ENCODE peak calls at places on chromosomes 5 and 9, in ten cellular contexts. U is IMR-90, Q is neural progenitor cell, T is heart right ventricle, Y is psoas muscle, X is fibroblast of the aortic adventitia, J is NB4, H is thyroid gland, S is left lung, E is osteoblast. B is an unnamed sample.

GRCh38 chr9:136728548-136729123 is 14.1 kb downstream of the LCN10 start:
- DNase-seq in U (peak), Q (peak), T (peak), Y (no peak), X (peak), J (peak), H (peak), S (peak), E (peak), B (no peak)

GRCh38 chr5:36153727-36154126 is 1.8 kb downstream of the SKP2 start:
- DNase-seq in U (no peak), Q (no peak), T (no peak), Y (no peak), X (no peak), J (no peak), H (no peak), S (no peak), E (no peak), B (no peak)

GRCh38 chr9:98101868-98102273 is 17.2 kb downstream of the TRIM14 start:
- DNase-seq in U (peak), Q (peak), T (no peak), Y (no peak), X (no peak), J (peak), H (peak), S (no peak), E (no peak), B (no peak)

GRCh38 chr9:15271403-15271802 is 35.6 kb downstream of the TTC39B start:
- DNase-seq in U (no peak), Q (no peak), T (no peak), Y (no peak), X (no peak), J (peak), H (no peak), S (no peak), E (no peak), B (no peak)

GRCh38 chr9:113350937-113351336 is 1.6 kb downstream of the BSPRY start:
- DNase-seq in U (no peak), Q (no peak), T (no peak), Y (no peak), X (no peak), J (peak), H (no peak), S (no peak), E (no peak), B (no peak)

GRCh38 chr5:135245521-135246499 is 153.2 kb downstream of the MACROH2A1 start:
- DNase-seq in U (peak), Q (no peak), T (no peak), Y (no peak), X (peak), J (peak), H (no peak), S (no peak), E (peak), B (no peak)

GRCh38 chr9:134637241-134637640 is 4.4 kb upstream of the COL5A1 start:
- DNase-seq in U (no peak), Q (no peak), T (no peak), Y (peak), X (no peak), J (no peak), H (no peak), S (peak), E (peak), B (no peak)

GRCh38 chr9:111094433-111095421 is 56.5 kb upstream of the LPAR1 start:
- DNase-seq in U (peak), Q (no peak), T (no peak), Y (no peak), X (peak), J (peak), H (peak), S (no peak), E (no peak), B (peak)

GRCh38 chr9:11349187-11349586 is 736.4 kb upstream of the PTPRD start:
- DNase-seq in U (no peak), Q (no peak), T (no peak), Y (peak), X (no peak), J (no peak), H (no peak), S (no peak), E (no peak), B (no peak)

GRCh38 chr5:5751496-5751895 is 329.0 kb downstream of the ICE1 start:
- DNase-seq in U (no peak), Q (no peak), T (no peak), Y (no peak), X (no peak), J (no peak), H (no peak), S (no peak), E (no peak), B (no peak)

GRCh38 chr5:5752844-5753243 is 330.4 kb downstream of the ICE1 start:
- DNase-seq in U (no peak), Q (no peak), T (no peak), Y (no peak), X (no peak), J (no peak), H (no peak), S (no peak), E (no peak), B (no peak)

GRCh38 chr5:5755888-5756287 is 333.4 kb downstream of the ICE1 start:
- DNase-seq in U (no peak), Q (no peak), T (no peak), Y (no peak), X (no peak), J (no peak), H (no peak), S (no peak), E (no peak), B (no peak)

GRCh38 chr5:5751987-5752386 is 329.5 kb downstream of the ICE1 start:
- DNase-seq in U (no peak), Q (no peak), T (no peak), Y (no peak), X (no peak), J (no peak), H (no peak), S (no peak), E (no peak), B (no peak)
- H3K4me3 ChIP-seq in U (no peak), Q (no peak), T (no peak), Y (no peak), X (no peak), J (no peak), H (no peak), S (no peak), E (no peak), B (no peak)

GRCh38 chr9:84669008-84669292 is 579 bp upstream of the NTRK2 start:
- DNase-seq in U (no peak), Q (no peak), T (no peak), Y (no peak), X (no peak), J (no peak), H (no peak), S (no peak), E (peak), B (no peak)
- H3K4me3 ChIP-seq in U (no peak), Q (peak), T (peak), Y (peak), X (peak), J (no peak), H (peak), S (peak), E (peak), B (peak)

DNA sequence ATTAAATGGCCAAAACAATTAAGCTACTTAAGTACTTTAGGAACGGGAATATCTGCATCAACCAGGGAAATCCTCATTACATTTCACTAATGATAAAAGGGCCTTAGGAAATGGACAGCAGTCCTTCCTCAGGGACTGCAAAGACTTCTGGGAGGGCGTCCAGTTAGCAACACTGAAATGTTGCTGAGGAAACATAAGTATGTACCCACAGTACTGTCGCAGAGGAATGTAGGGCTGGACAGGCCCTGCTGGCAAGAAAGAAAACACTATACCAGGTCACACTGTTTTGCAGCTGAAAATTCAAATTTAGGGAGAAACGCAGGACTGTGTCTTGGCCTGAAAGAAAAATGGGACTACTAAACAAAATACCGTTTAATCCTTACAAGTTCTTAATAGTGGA is 1.3 kb downstream of the C5orf15 start:
- DNase-seq in U (no peak), Q (peak), T (no peak), Y (no peak), X (peak), J (no peak), H (no peak), S (no peak), E (no peak), B (no peak)
- H3K4me3 ChIP-seq in U (no peak), Q (peak), T (peak), Y (peak), X (peak), J (peak), H (no peak), S (peak), E (peak), B (peak)

DNA sequence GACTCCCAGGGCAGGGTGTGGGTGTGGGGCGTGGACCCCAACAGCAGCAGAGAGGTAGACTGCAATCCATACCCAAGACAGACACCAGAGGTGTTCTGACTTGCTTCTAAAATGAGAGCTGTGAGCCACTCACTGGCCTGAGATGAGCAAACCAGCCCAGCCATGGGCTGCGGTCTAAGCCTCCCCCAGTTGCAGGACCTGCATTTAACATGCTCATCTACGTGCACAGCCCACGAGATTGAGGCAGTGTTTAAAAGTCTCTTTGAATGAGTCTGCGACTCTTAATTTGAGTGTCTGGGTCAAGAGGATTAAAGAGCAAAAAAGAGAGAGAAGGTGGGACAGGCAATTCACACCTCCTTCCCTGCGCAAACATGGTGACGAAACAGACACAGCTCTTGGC is 5.9 kb downstream of the SURF4 start:
- DNase-seq in U (no peak), Q (no peak), T (no peak), Y (no peak), X (no peak), J (no peak), H (no peak), S (no peak), E (no peak), B (no peak)
- H3K4me3 ChIP-seq in U (no peak), Q (no peak), T (no peak), Y (no peak), X (no peak), J (no peak), H (no peak), S (no peak), E (no peak), B (no peak)

GRCh38 chr9:94645901-94646300 is 6.6 kb upstream of the FBP1 start:
- DNase-seq in U (no peak), Q (no peak), T (no peak), Y (no peak), X (no peak), J (peak), H (no peak), S (no peak), E (no peak), B (no peak)

GRCh38 chr9:94643176-94643575 is 3.9 kb upstream of the FBP1 start:
- DNase-seq in U (no peak), Q (no peak), T (no peak), Y (no peak), X (no peak), J (peak), H (no peak), S (no peak), E (no peak), B (no peak)

GRCh38 chr9:94642526-94642925 is 3.2 kb upstream of the FBP1 start:
- DNase-seq in U (no peak), Q (no peak), T (no peak), Y (no peak), X (no peak), J (peak), H (no peak), S (no peak), E (no peak), B (no peak)

GRCh38 chr9:94644543-94644942 is 5.2 kb upstream of the FBP1 start:
- DNase-seq in U (no peak), Q (no peak), T (peak), Y (no peak), X (peak), J (no peak), H (no peak), S (no peak), E (peak), B (no peak)

DNA sequence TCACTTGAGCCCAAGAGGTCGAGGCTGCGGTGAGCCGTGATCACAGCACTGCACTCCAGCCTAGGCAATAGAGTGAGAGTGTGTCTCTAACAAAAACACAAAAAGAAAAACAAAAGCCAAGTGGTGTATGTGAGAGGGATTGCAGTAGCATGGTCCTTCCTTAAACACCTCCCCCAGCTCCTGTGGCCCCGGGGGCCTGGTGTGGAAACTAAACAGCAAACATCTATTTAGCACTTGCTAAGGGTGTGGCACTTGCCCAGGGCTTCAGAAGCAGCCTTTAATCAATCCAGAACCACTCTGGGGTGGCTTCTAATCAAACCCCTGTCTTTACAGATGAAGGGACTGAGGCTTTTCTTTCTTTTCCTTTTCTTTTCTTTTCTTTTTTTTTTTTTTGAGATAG is 4.4 kb upstream of the FBP1 start:
- DNase-seq in U (no peak), Q (no peak), T (no peak), Y (no peak), X (no peak), J (no peak), H (no peak), S (no peak), E (no peak), B (no peak)
- H3K4me3 ChIP-seq in U (no peak), Q (no peak), T (no peak), Y (no peak), X (no peak), J (no peak), H (no peak), S (no peak), E (no peak), B (no peak)

DNA sequence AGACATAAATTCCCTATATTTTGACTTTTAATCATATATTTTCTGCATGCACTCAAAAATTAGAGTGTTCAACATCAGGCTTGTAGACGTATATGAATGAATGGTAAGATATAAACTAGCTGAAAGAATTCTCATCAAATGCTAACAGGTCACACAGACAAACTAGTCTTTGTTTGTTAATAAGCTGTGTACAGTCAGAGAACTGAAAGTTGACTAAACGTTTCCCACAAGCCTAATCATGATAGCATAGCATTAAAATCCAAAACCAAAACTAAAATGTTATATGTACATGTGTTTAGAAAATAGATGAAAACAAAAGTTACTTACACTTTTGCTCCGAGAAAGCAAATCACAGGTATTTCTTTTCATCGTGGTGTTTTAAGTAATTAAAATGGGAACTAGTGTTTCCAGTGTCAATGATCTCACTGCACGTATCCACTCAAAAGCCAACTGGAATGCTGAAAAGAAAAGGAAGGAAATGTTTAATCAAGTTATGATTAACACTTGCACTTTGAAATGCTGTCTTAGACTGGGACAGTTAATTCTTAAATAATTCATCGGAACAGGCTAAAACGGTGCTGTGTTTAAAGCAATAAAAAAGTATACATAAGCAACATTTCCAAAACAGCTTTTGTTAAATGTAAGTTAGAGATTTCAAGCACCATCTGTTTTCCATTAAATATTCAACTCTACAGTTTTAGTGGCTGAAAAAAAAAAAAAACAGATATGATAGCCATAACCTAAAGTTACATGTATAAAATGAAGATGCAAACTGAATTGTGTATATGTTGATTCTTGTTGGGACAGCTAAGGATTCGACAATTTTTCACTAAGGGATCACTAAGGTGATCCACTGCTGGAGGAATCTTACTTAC is 291.9 kb upstream of the PDE4D start:
- DNase-seq in U (no peak), Q (no peak), T (no peak), Y (no peak), X (no peak), J (no peak), H (no peak), S (no peak), E (no peak), B (no peak)
- H3K4me3 ChIP-seq in U (no peak), Q (no peak), T (no peak), Y (no peak), X (no peak), J (no peak), H (no peak), S (peak), E (no peak), B (peak)